ENCODE peak calls at places on chromosomes 4 and X, in ten cellular contexts. O, F, E, X, N, K, H, M, A and U are unnamed samples.

GRCh38 chr4:16745009-16745408 is 153.4 kb downstream of the LDB2 start:
- DNase-seq in X (no peak), M (no peak), K (no peak), O (no peak), E (no peak), F (no peak), N (peak), H (peak), A (peak), U (no peak)

GRCh38 chrX:920234-920799 is 289.7 kb downstream of the SHOX start:
- DNase-seq in E (no peak), K (no peak), H (no peak), N (peak), O (no peak), X (no peak), A (peak), M (no peak), F (no peak), U (no peak)

GRCh38 chrX:153769158-153769864 is 5.3 kb downstream of the PLXNB3 start:
- DNase-seq in F (no peak), M (no peak), A (no peak), X (no peak), O (no peak), H (no peak), K (no peak), E (no peak), N (no peak), U (no peak)

GRCh38 chr4:24419147-24420034 is 165.0 kb downstream of the DHX15 start:
- DNase-seq in H (peak), X (peak), M (peak), O (peak), A (peak), N (peak), E (peak), F (peak), K (peak), U (peak)

GRCh38 chr4:23811045-23811620 is 78.7 kb downstream of the PPARGC1A start:
- DNase-seq in A (no peak), H (no peak), F (no peak), N (no peak), M (no peak), O (no peak), E (no peak), X (no peak), K (no peak), U (no peak)

GRCh38 chr4:185764880-185765279 is 47.1 kb downstream of the SORBS2 start:
- DNase-seq in O (no peak), M (no peak), K (no peak), E (no peak), X (no peak), H (no peak), F (no peak), N (no peak), A (peak), U (no peak)

GRCh38 chr4:28435346-28435745 is 1574.7 kb downstream of the STIM2 start:
- DNase-seq in K (no peak), M (no peak), A (no peak), O (no peak), X (no peak), N (no peak), F (no peak), H (no peak), E (no peak), U (no peak)

GRCh38 chr4:62644372-62644771 is 1444.2 kb downstream of the ADGRL3 start:
- DNase-seq in M (no peak), F (peak), N (no peak), A (peak), K (peak), X (peak), H (peak), E (no peak), O (no peak), U (no peak)

GRCh38 chr4:138062929-138063328 is 179.2 kb downstream of the SLC7A11 start:
- DNase-seq in N (no peak), H (peak), E (no peak), F (no peak), A (peak), O (no peak), X (peak), K (no peak), M (no peak), U (no peak)

GRCh38 chr4:123411976-123412589 is 15.5 kb downstream of the SPRY1 start:
- DNase-seq in A (no peak), H (no peak), K (no peak), F (no peak), E (no peak), X (no peak), M (no peak), N (no peak), O (no peak), U (no peak)

GRCh38 chrX:121062289-121062688 is 14.9 kb downstream of the GLUD2 start:
- DNase-seq in E (no peak), N (no peak), O (no peak), X (no peak), H (no peak), K (no peak), F (no peak), M (no peak), A (no peak), U (no peak)

GRCh38 chr4:5890063-5890727 is 2.7 kb downstream of the CRMP1 start:
- DNase-seq in K (no peak), A (peak), M (peak), X (no peak), F (peak), H (no peak), N (no peak), E (no peak), O (no peak), U (peak)

GRCh38 chr4:8771666-8772065 is 100.0 kb downstream of the HMX1 start:
- DNase-seq in K (no peak), H (no peak), X (no peak), E (no peak), O (peak), F (no peak), N (no peak), M (no peak), A (no peak), U (no peak)

GRCh38 chr4:48187813-48188212 is 53.8 kb upstream of the TXK start:
- DNase-seq in N (no peak), F (no peak), H (no peak), E (no peak), A (no peak), M (no peak), X (no peak), K (no peak), O (no peak), U (no peak)

GRCh38 chr4:22091906-22092305 is 143.3 kb upstream of the KCNIP4 start:
- DNase-seq in E (no peak), H (no peak), K (no peak), F (no peak), M (no peak), N (no peak), O (no peak), X (no peak), A (no peak), U (no peak)

GRCh38 chr4:10020871-10021676 is at the start of gene SLC2A9:
- DNase-seq in X (no peak), K (no peak), H (peak), F (no peak), N (no peak), E (no peak), M (no peak), A (peak), O (no peak), U (no peak)

GRCh38 chr4:55215087-55215486 is 89.7 kb upstream of the KDR start:
- DNase-seq in H (no peak), E (no peak), A (no peak), M (no peak), X (no peak), N (no peak), K (no peak), O (no peak), F (no peak), U (no peak)

GRCh38 chr4:30941641-30942040 is 221.5 kb downstream of the PCDH7 start:
- DNase-seq in N (no peak), M (no peak), F (no peak), X (no peak), K (no peak), H (no peak), O (no peak), A (no peak), E (no peak), U (no peak)

GRCh38 chr4:135601351-135601750 is 1399.8 kb upstream of the PABPC4L start:
- DNase-seq in X (no peak), F (no peak), H (no peak), A (no peak), E (no peak), N (no peak), M (no peak), K (peak), O (no peak), U (no peak)

GRCh38 chrX:41121766-41122165 is 36.5 kb downstream of the USP9X start:
- DNase-seq in E (no peak), O (no peak), A (no peak), X (no peak), F (no peak), N (no peak), M (no peak), K (no peak), H (no peak), U (no peak)

GRCh38 chrX:24515447-24515846 is 50.4 kb downstream of the PDK3 start:
- DNase-seq in E (no peak), K (no peak), N (no peak), O (no peak), X (peak), H (peak), A (peak), F (no peak), M (peak), U (peak)

GRCh38 chr4:1490906-1491629 is 84.8 kb upstream of the NKX1-1 start:
- DNase-seq in F (no peak), X (no peak), M (no peak), H (no peak), E (no peak), O (no peak), A (no peak), N (no peak), K (no peak), U (no peak)

GRCh38 chrX:16862829-16863228 is 7.3 kb downstream of the RBBP7 start:
- DNase-seq in E (no peak), K (no peak), O (no peak), M (no peak), N (no peak), H (no peak), F (no peak), A (no peak), X (no peak), U (no peak)

GRCh38 chrX:120315776-120316175 is 4.5 kb upstream of the TMEM255A start:
- DNase-seq in K (peak), M (no peak), X (no peak), F (no peak), O (no peak), E (no peak), H (no peak), A (no peak), N (no peak), U (no peak)

GRCh38 chr4:15262396-15262795 is 165.4 kb upstream of the C1QTNF7 start:
- DNase-seq in A (peak), H (no peak), K (no peak), E (no peak), F (no peak), X (peak), N (no peak), M (no peak), O (no peak), U (no peak)

GRCh38 chrX:352582-353314 is 34.0 kb downstream of the PPP2R3B start:
- DNase-seq in K (no peak), H (no peak), F (no peak), E (no peak), N (no peak), M (no peak), A (no peak), X (no peak), O (no peak), U (no peak)

GRCh38 chrX:72540318-72540717 is 32.3 kb downstream of the HDAC8 start:
- DNase-seq in A (peak), K (no peak), F (no peak), N (no peak), O (no peak), H (peak), X (peak), E (no peak), M (peak), U (no peak)

GRCh38 chr4:118224239-118224829 is 128.5 kb downstream of the PRSS12 start:
- DNase-seq in F (no peak), O (no peak), M (peak), E (no peak), H (peak), X (peak), K (no peak), A (peak), N (peak), U (peak)

GRCh38 chr4:39616651-39617050 is 22.0 kb downstream of the SMIM14 start:
- DNase-seq in K (no peak), H (peak), O (no peak), X (no peak), A (no peak), E (no peak), M (no peak), F (no peak), N (no peak), U (no peak)

GRCh38 chrX:19875051-19875432 is 12.4 kb downstream of the SH3KBP1 start:
- DNase-seq in H (no peak), N (no peak), E (no peak), X (peak), O (no peak), M (no peak), F (no peak), K (no peak), A (no peak), U (no peak)

GRCh38 chr4:168981460-168981859 is 28.6 kb downstream of the CBR4 start:
- DNase-seq in A (peak), E (no peak), O (no peak), K (no peak), H (peak), M (no peak), F (no peak), N (no peak), X (no peak), U (no peak)

GRCh38 chr4:183588169-183588675 is 70.8 kb downstream of the RWDD4 start:
- DNase-seq in M (no peak), N (peak), A (peak), K (no peak), O (no peak), H (peak), E (no peak), F (no peak), X (no peak), U (peak)

GRCh38 chrX:17595456-17596035 is 141.7 kb upstream of the SCML1 start:
- DNase-seq in O (no peak), K (no peak), F (no peak), H (peak), E (no peak), X (peak), N (no peak), M (no peak), A (peak), U (no peak)

GRCh38 chr4:120139392-120139791 is 72.7 kb upstream of the MAD2L1 start:
- DNase-seq in N (no peak), M (no peak), E (no peak), X (peak), H (no peak), F (no peak), O (no peak), A (no peak), K (no peak), U (no peak)

GRCh38 chr4:145545538-145546224 is 64.0 kb downstream of the SMAD1 start:
- DNase-seq in F (no peak), X (peak), H (peak), K (peak), E (no peak), M (no peak), O (no peak), A (peak), N (peak), U (no peak)